ENCODE peak calls at places on chromosomes 13 and 19, in four cellular contexts. H, K, J and Y are unnamed samples.

GRCh38 chr13:110950356-110950755 is 35.5 kb upstream of the ANKRD10 start:
- DNase-seq in K (no peak), H (no peak), J (no peak), Y (no peak)

GRCh38 chr13:90443268-90443667 is 904.2 kb upstream of the MIR17HG start:
- DNase-seq in J (peak), K (no peak), H (no peak), Y (no peak)

GRCh38 chr13:111941845-111942447 is 125.0 kb upstream of the SOX1 start:
- DNase-seq in K (no peak), H (no peak), J (no peak), Y (no peak)

GRCh38 chr13:26557051-26557392 is 461 bp upstream of the WASF3 start:
- DNase-seq in J (no peak), H (no peak), K (no peak), Y (no peak)

GRCh38 chr13:19069684-19070397 is 111.8 kb downstream of the TUBA3C start:
- DNase-seq in K (no peak), H (no peak), J (no peak), Y (no peak)

GRCh38 chr19:36014029-36014924 is at the start of gene ALKBH6:
- DNase-seq in H (peak), J (peak), K (peak), Y (peak)

GRCh38 chr13:41622545-41623429 is 165.4 kb downstream of the RGCC start:
- DNase-seq in K (no peak), J (peak), H (no peak), Y (no peak)

GRCh38 chr19:1567116-1567847 is 843 bp downstream of the MEX3D start:
- DNase-seq in J (no peak), K (no peak), H (peak), Y (no peak)

GRCh38 chr13:29439601-29440381 is 155.7 kb downstream of the SLC7A1 start:
- DNase-seq in J (no peak), H (no peak), K (no peak), Y (no peak)

GRCh38 chr13:88000239-88000638 is 329.1 kb downstream of the SLITRK5 start:
- DNase-seq in J (peak), H (no peak), K (no peak), Y (no peak)

GRCh38 chr13:46516624-46517318 is 36.2 kb upstream of the LRCH1 start:
- DNase-seq in H (no peak), J (no peak), K (no peak), Y (no peak)

GRCh38 chr19:16351133-16351809 is 26.6 kb downstream of the KLF2 start:
- DNase-seq in H (no peak), K (no peak), J (peak), Y (no peak)

GRCh38 chr13:48094404-48094780 is 512 bp downstream of the MED4 start:
- DNase-seq in K (no peak), H (no peak), J (no peak), Y (no peak)

DNA sequence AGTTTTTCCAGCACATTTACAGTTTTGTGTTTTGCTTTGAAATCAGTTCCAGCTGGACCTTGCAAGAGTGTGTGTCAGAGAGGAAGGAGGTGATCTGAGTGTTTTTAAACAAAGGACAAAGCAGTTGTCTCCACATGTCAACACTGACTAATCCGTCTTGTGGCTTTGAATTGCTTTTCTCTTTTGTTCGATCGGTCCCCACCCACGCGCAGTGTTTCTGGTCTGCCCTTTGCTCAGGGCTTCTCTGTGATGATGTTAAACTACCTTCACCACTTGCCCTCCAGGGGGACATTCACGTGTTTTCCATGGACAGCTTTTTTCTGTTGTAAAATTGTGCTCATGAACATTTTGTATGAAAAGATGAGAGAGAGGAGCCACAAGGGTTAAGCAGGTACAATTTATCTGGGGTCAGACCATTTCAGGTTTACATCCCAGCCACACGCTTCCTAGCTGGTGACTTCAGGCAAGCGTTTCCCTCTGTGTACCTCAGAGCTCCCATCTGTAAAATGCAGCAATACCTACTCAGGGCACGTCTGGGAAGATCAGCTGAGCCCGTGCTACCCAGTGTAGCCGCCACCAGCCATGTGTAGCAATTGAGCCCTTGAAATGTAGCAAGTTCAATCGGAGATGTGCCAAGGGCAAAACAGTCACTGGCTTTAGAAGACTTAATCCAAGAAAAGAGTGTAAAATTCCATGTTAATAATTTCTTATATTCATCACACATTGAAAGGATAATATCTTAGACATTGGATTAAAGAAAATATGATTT is 13.5 kb upstream of the PLA2G4C start:
- DNase-seq in K (peak), H (no peak), J (peak), Y (peak)
- TF ChIP-seq CTCF in K (peak), H (no peak), J (peak), Y (peak)

DNA sequence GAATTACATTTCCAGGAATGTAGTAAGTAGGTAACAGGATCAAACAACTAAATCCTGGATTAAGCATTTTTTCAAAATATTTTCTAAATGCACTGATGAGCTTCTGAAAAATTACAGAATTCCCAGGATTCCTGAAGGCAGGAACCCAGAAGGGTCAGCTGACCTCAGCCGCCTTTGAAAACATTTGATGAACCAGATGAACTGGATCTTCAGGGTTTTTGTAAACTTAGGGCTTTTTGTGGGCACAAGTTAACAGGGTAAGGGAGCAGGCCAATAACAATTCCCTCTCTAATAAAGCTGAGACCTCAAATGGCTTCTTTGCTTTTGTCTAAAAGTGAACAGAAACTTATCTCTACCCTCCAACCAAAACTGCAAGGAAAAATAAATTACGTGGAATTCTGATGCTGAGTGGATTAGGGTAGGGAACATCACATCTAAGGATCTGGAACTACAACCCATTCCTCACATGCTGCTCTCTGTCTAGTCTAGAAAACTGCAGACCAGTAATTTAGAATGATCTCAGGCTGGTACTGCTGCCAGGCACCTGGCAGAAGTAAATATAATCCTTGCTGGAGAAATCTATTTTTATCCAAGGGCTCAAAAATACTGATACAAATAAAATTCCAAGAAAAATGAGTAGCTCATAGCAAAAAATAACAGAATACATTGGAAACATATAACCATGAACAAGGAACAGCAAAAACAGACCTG is 48.2 kb upstream of the N4BP2L1 start:
- DNase-seq in H (no peak), K (no peak), J (no peak), Y (no peak)
- TF ChIP-seq CTCF in H (no peak), K (no peak), J (no peak), Y (no peak)

GRCh38 chr19:48713864-48714755 is 5.4 kb downstream of the MAMSTR start:
- DNase-seq in H (peak), J (peak), K (peak), Y (peak)
- TF ChIP-seq CTCF in H (no peak), J (no peak), K (no peak), Y (no peak)

DNA sequence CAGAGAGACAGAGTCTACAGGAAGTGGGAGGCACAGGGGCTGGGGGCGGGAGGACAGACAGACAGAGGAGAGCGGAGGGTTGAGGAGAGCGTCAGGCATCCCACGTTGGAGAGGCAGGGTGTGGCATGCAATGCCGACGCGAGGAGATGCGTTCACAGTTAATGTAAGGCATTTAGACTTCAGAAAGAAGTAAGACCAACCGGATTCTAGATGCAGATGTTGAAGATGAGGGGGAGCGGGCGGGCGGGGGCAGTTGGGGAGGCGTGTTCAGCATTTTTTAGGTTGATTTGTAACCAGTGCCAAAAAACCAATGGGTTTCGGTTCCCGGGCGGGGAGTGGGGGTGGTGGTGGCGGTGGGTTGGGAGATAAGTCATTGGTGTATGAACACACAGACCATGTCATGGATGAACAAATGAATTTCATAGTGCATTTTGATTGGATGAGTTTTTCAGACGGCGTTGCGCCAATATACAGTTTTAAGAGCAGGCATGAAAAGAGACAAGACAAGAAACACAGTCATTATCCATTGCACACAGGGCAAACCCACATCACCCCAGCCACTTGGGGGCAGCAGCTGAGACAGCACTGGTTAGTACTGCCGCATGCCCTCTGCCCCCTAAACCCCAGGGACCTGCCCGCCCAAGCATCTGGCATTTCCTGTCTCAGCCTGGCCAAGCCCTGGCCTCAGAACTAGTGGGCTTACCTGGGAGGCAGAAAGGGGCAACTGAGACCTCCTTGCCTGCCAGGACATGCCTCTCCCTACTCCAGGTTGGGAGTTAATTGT is 91.3 kb downstream of the IER2 start:
- DNase-seq in H (no peak), J (no peak), K (no peak), Y (peak)
- TF ChIP-seq CTCF in H (no peak), J (no peak), K (no peak), Y (no peak)

GRCh38 chr19:3656747-3657394 is 30.3 kb upstream of the CACTIN start:
- DNase-seq in H (no peak), K (no peak), J (no peak), Y (no peak)
- TF ChIP-seq CTCF in H (no peak), K (no peak), J (no peak), Y (no peak)

GRCh38 chr19:50255115-50255514 is 51.7 kb downstream of the MYH14 start:
- DNase-seq in J (no peak), K (no peak), H (no peak), Y (no peak)
- TF ChIP-seq CTCF in J (no peak), K (no peak), H (no peak), Y (no peak)

GRCh38 chr19:12733369-12733896 is 1.1 kb downstream of the TRIR start:
- DNase-seq in J (peak), K (no peak), H (no peak), Y (peak)
- TF ChIP-seq CTCF in J (peak), K (peak), H (peak), Y (peak)

GRCh38 chr19:38376576-38376975 is 2.2 kb downstream of the PSMD8 start:
- DNase-seq in K (no peak), H (no peak), J (no peak), Y (no peak)

GRCh38 chr19:38375098-38375493 is 725 bp downstream of the PSMD8 start:
- DNase-seq in J (peak), H (no peak), K (no peak), Y (no peak)

GRCh38 chr19:38373907-38374331 is 452 bp upstream of the PSMD8 start:
- DNase-seq in K (no peak), J (no peak), H (no peak), Y (no peak)

GRCh38 chr19:38375748-38376147 is 1.4 kb downstream of the PSMD8 start:
- DNase-seq in H (no peak), J (peak), K (no peak), Y (no peak)

GRCh38 chr19:38374332-38375097 is at the start of gene PSMD8:
- DNase-seq in H (peak), K (peak), J (peak), Y (peak)
- TF ChIP-seq CTCF in H (peak), K (peak), J (peak), Y (no peak)

GRCh38 chr19:40225440-40226305 is 816 bp downstream of the CCNP start:
- DNase-seq in H (no peak), J (peak), K (no peak), Y (no peak)
- TF ChIP-seq CTCF in H (no peak), J (no peak), K (peak), Y (no peak)

GRCh38 chr19:53537126-53537522 is 821 bp upstream of the ZNF331 start:
- DNase-seq in K (peak), J (no peak), H (no peak), Y (no peak)

GRCh38 chr19:53538378-53539109 is 599 bp downstream of the ZNF331 start:
- DNase-seq in H (peak), K (no peak), J (no peak), Y (peak)

GRCh38 chr19:53536223-53536543 is 1.8 kb upstream of the ZNF331 start:
- DNase-seq in J (no peak), H (no peak), K (no peak), Y (no peak)

GRCh38 chr19:53540091-53540490 is 2.1 kb downstream of the ZNF331 start:
- DNase-seq in J (no peak), H (no peak), K (no peak), Y (no peak)

GRCh38 chr19:53537523-53538377 is at the start of gene ZNF331:
- DNase-seq in H (peak), J (peak), K (peak), Y (peak)
- TF ChIP-seq CTCF in H (no peak), J (peak), K (peak), Y (no peak)